ENCODE peak calls at places on chromosome 3, in six cellular contexts. K is NAMALWA, A is left cardiac atrium, B is sciatic nerve, Z is AG08395, D is suprapubic skin. R is an unnamed sample.

GRCh38 chr3:114716916-114717315 is 423.1 kb downstream of the TIGIT start:
- DNase-seq in K (no peak), A (no peak), B (no peak), Z (no peak), D (no peak), R (no peak)

GRCh38 chr3:127304121-127304744 is 16.4 kb upstream of the PRR20G start:
- DNase-seq in K (no peak), A (no peak), B (no peak), Z (no peak), D (no peak), R (no peak)

GRCh38 chr3:55333923-55334322 is 153.2 kb downstream of the WNT5A start:
- DNase-seq in K (no peak), A (no peak), B (no peak), Z (peak; percentile 68), D (no peak), R (no peak)

GRCh38 chr3:102378216-102378615 is 56.6 kb upstream of the ZPLD1 start:
- DNase-seq in K (no peak), A (no peak), B (no peak), Z (no peak), D (no peak), R (no peak)

GRCh38 chr3:157077565-157077991 is 82.4 kb downstream of the CCNL1 start:
- DNase-seq in K (no peak), A (no peak), B (peak; percentile 73), Z (peak; percentile 81), D (no peak), R (no peak)

GRCh38 chr3:122921791-122922651 is 105.5 kb downstream of the SEMA5B start:
- DNase-seq in K (no peak), A (no peak), B (peak; percentile 51), Z (no peak), D (peak; percentile 57), R (no peak)

GRCh38 chr3:190721330-190721729 is 141.2 kb downstream of the GMNC start:
- DNase-seq in K (peak; percentile 17), A (no peak), B (no peak), Z (no peak), D (no peak), R (no peak)

GRCh38 chr3:124456506-124456905 is 273.7 kb upstream of the UMPS start:
- DNase-seq in K (no peak), A (peak; percentile 24), B (no peak), Z (no peak), D (no peak), R (no peak)

GRCh38 chr3:45554001-45554691 is 40.4 kb upstream of the LIMD1 start:
- DNase-seq in K (peak; percentile 72), A (peak; percentile 51), B (peak; percentile 75), Z (no peak), D (peak; percentile 64), R (no peak)

GRCh38 chr3:66363133-66363532 is 137.7 kb downstream of the LRIG1 start:
- DNase-seq in K (no peak), A (no peak), B (no peak), Z (no peak), D (no peak), R (no peak)

GRCh38 chr3:34419801-34420200 is 621.4 kb downstream of the PDCD6IP start:
- DNase-seq in K (no peak), A (no peak), B (no peak), Z (no peak), D (no peak), R (no peak)

GRCh38 chr3:158347966-158348365 is 223.0 kb upstream of the MLF1 start:
- DNase-seq in K (no peak), A (no peak), B (no peak), Z (peak; percentile 35), D (no peak), R (no peak)

GRCh38 chr3:27696906-27697305 is 25.2 kb downstream of the EOMES start:
- DNase-seq in K (no peak), A (no peak), B (no peak), Z (no peak), D (no peak), R (no peak)

GRCh38 chr3:36714343-36714742 is 50.0 kb downstream of the DCLK3 start:
- DNase-seq in K (no peak), A (no peak), B (no peak), Z (peak; percentile 77), D (no peak), R (no peak)

GRCh38 chr3:38108649-38109579 is 28.0 kb downstream of the ACAA1 start:
- DNase-seq in K (no peak), A (no peak), B (no peak), Z (no peak), D (peak; percentile 47), R (no peak)

GRCh38 chr3:105274958-105275357 is 91.8 kb upstream of the ALCAM start:
- DNase-seq in K (no peak), A (no peak), B (no peak), Z (peak; percentile 10), D (no peak), R (no peak)

GRCh38 chr3:24405057-24405456 is 89.6 kb downstream of the THRB start:
- DNase-seq in K (no peak), A (no peak), B (no peak), Z (no peak), D (no peak), R (no peak)

GRCh38 chr3:124504332-124505059 is 225.8 kb upstream of the UMPS start:
- DNase-seq in K (no peak), A (peak; percentile 58), B (no peak), Z (peak; percentile 92), D (no peak), R (no peak)

GRCh38 chr3:16064660-16065414 is 109.6 kb upstream of the GALNT15 start:
- DNase-seq in K (no peak), A (peak; percentile 87), B (peak; percentile 91), Z (peak; percentile 66), D (peak; percentile 92), R (peak; percentile 63)

GRCh38 chr3:29822051-29822450 is 541.2 kb downstream of the RBMS3 start:
- DNase-seq in K (peak; percentile 10), A (no peak), B (no peak), Z (peak; percentile 66), D (no peak), R (no peak)

GRCh38 chr3:52220380-52221026 is 4.9 kb downstream of the TLR9 start:
- DNase-seq in K (peak; percentile 73), A (peak; percentile 85), B (peak; percentile 93), Z (peak; percentile 87), D (peak; percentile 93), R (peak; percentile 69)

GRCh38 chr3:138135141-138135832 is 3.1 kb upstream of the A4GNT start:
- DNase-seq in K (no peak), A (no peak), B (no peak), Z (no peak), D (no peak), R (no peak)

GRCh38 chr3:114308830-114309229 is 15.0 kb downstream of the TIGIT start:
- DNase-seq in K (no peak), A (no peak), B (no peak), Z (no peak), D (no peak), R (no peak)

GRCh38 chr3:112320698-112321097 is 12.3 kb upstream of the CD200 start:
- DNase-seq in K (no peak), A (no peak), B (no peak), Z (no peak), D (no peak), R (no peak)

GRCh38 chr3:181336597-181336996 is 347.1 kb upstream of the DNAJC19 start:
- DNase-seq in K (no peak), A (no peak), B (no peak), Z (no peak), D (no peak), R (no peak)

GRCh38 chr3:194276768-194277546 is 74.2 kb downstream of the CPN2 start:
- DNase-seq in K (no peak), A (peak; percentile 78), B (peak; percentile 76), Z (peak; percentile 60), D (no peak), R (peak; percentile 24)

GRCh38 chr3:14161282-14161681 is 17.1 kb downstream of the XPC start:
- DNase-seq in K (no peak), A (no peak), B (no peak), Z (no peak), D (no peak), R (no peak)

GRCh38 chr3:63910873-63911272 is 1.3 kb downstream of the SCAANT1 start:
- DNase-seq in K (peak; percentile 34), A (no peak), B (no peak), Z (peak; percentile 21), D (no peak), R (no peak)

GRCh38 chr3:119700269-119700919 is 2.4 kb upstream of the CFAP91 start:
- DNase-seq in K (peak; percentile 36), A (no peak), B (no peak), Z (no peak), D (no peak), R (no peak)

GRCh38 chr3:56955551-56956131 is 104.8 kb upstream of the SPATA12 start:
- DNase-seq in K (no peak), A (no peak), B (no peak), Z (no peak), D (no peak), R (peak; percentile 30)